ENCODE peak calls at places on chromosomes 1 and 21, in ten cellular contexts. Q, N, E, D, U, I, O, Z, P and W are unnamed samples.

GRCh38 chr1:204348722-204349121 is 11.0 kb downstream of the PLEKHA6 start:
- DNase-seq in U (no peak), I (peak; percentile 79), E (peak; percentile 77), N (peak; percentile 42), Q (peak; percentile 88), P (peak; percentile 71), Z (no peak), D (peak; percentile 82), O (no peak), W (peak; percentile 87)

GRCh38 chr1:53582211-53583020 is 123.2 kb downstream of the DMRTB1 start:
- DNase-seq in I (no peak), N (no peak), Q (no peak), E (no peak), D (no peak), Z (no peak), U (no peak), P (no peak), O (no peak), W (no peak)

GRCh38 chr1:157163273-157164127 is 25.3 kb upstream of the ETV3 start:
- DNase-seq in N (peak; percentile 38), P (peak; percentile 73), Q (peak; percentile 76), I (peak; percentile 66), E (peak; percentile 66), O (peak; percentile 67), U (peak; percentile 18), D (peak; percentile 67), Z (peak; percentile 53), W (peak; percentile 50)

GRCh38 chr1:21904475-21904724 is 32.7 kb downstream of the HSPG2 start:
- DNase-seq in D (no peak), Z (no peak), E (no peak), O (no peak), I (no peak), N (no peak), Q (no peak), U (no peak), P (peak; percentile 84), W (no peak)

GRCh38 chr1:178066904-178067531 is 26.9 kb upstream of the RASAL2 start:
- DNase-seq in D (no peak), E (no peak), O (no peak), I (no peak), Q (no peak), N (no peak), U (no peak), Z (no peak), P (no peak), W (no peak)

GRCh38 chr1:234774971-234775370 is 165.0 kb upstream of the IRF2BP2 start:
- DNase-seq in E (no peak), U (no peak), O (no peak), N (no peak), Q (no peak), D (peak; percentile 86), I (no peak), Z (no peak), P (no peak), W (peak; percentile 32)

GRCh38 chr1:9537863-9538668 is 1.2 kb upstream of the SLC25A33 start:
- DNase-seq in E (no peak), U (peak; percentile 84), I (no peak), N (no peak), Z (no peak), O (no peak), P (peak; percentile 60), Q (no peak), D (no peak), W (no peak)

GRCh38 chr21:34129971-34130597 is 56.7 kb downstream of the MRPS6 start:
- DNase-seq in O (no peak), I (no peak), U (no peak), D (peak; percentile 55), Z (no peak), N (peak; percentile 15), E (no peak), P (no peak), Q (no peak), W (peak; percentile 83)

GRCh38 chr1:201260648-201261311 is 22.5 kb upstream of the PKP1 start:
- DNase-seq in E (no peak), U (no peak), N (no peak), I (no peak), D (no peak), O (no peak), Z (no peak), Q (no peak), P (no peak), W (no peak)

GRCh38 chr1:27571439-27572018 is 32.4 kb downstream of the AHDC1 start:
- DNase-seq in U (no peak), O (no peak), Z (no peak), D (no peak), I (peak; percentile 38), N (no peak), Q (peak; percentile 55), P (no peak), E (no peak), W (no peak)

GRCh38 chr1:117967472-117967871 is 37.9 kb downstream of the WDR3 start:
- DNase-seq in I (no peak), Z (no peak), D (peak; percentile 91), N (peak; percentile 51), U (peak; percentile 10), P (no peak), Q (no peak), O (no peak), E (peak; percentile 3), W (peak; percentile 43)

GRCh38 chr1:221869759-221870158 is 127.9 kb upstream of the DUSP10 start:
- DNase-seq in E (peak; percentile 25), I (no peak), O (no peak), P (no peak), Z (no peak), N (peak; percentile 95), Q (no peak), D (peak; percentile 52), U (no peak), W (peak; percentile 52)

GRCh38 chr1:8097908-8098307 is 71.8 kb upstream of the ERRFI1 start:
- DNase-seq in Z (no peak), I (no peak), E (no peak), N (no peak), Q (no peak), D (no peak), O (no peak), U (no peak), P (no peak), W (no peak)

GRCh38 chr1:6505367-6506209 is 14.1 kb upstream of the PLEKHG5 start:
- DNase-seq in D (no peak), U (no peak), I (no peak), Q (no peak), E (no peak), Z (no peak), N (no peak), O (no peak), P (no peak), W (no peak)

GRCh38 chr1:31234870-31235269 is 4.8 kb downstream of the NKAIN1 start:
- DNase-seq in E (no peak), N (no peak), D (no peak), P (no peak), Q (no peak), I (no peak), U (no peak), Z (no peak), O (no peak), W (no peak)

GRCh38 chr1:94921977-94922376 is 4.9 kb downstream of the CNN3 start:
- DNase-seq in E (no peak), O (no peak), P (no peak), D (no peak), U (no peak), I (no peak), N (no peak), Z (no peak), Q (no peak), W (no peak)

GRCh38 chr1:100352267-100353072 is at the start of gene CDC14A:
- DNase-seq in Q (peak; percentile 95), O (peak; percentile 84), N (peak; percentile 94), E (peak; percentile 96), Z (peak; percentile 69), U (peak; percentile 73), P (peak; percentile 93), I (peak; percentile 91), D (peak; percentile 97), W (peak; percentile 98)

GRCh38 chr1:230083053-230083452 is 16.0 kb downstream of the GALNT2 start:
- DNase-seq in Z (no peak), I (no peak), Q (no peak), N (no peak), O (no peak), U (no peak), E (no peak), D (no peak), P (no peak), W (no peak)

GRCh38 chr1:67590329-67590728 is 94.7 kb upstream of the GADD45A start:
- DNase-seq in O (no peak), E (peak; percentile 33), U (no peak), I (no peak), Q (no peak), Z (no peak), P (no peak), D (peak; percentile 60), N (peak; percentile 79), W (peak; percentile 72)